ENCODE peak calls at places on chromosomes 11 and 22, in ten cellular contexts. M, P, F, W, U, O, G, V, N and T are unnamed samples.

GRCh38 chr22:25757686-25758085 is 15.7 kb downstream of the MYO18B start:
- DNase-seq in V (no peak), P (no peak), M (peak), O (no peak), F (no peak), N (no peak), U (no peak), G (no peak), W (no peak), T (no peak)

GRCh38 chr11:76293189-76293631 is 86.9 kb upstream of the WNT11 start:
- DNase-seq in M (no peak), N (no peak), P (no peak), F (no peak), U (no peak), W (no peak), V (no peak), O (no peak), G (no peak), T (no peak)

GRCh38 chr11:20158597-20159257 is 1.5 kb downstream of the DBX1 start:
- DNase-seq in G (peak), P (peak), O (peak), F (no peak), U (no peak), M (peak), V (no peak), W (peak), N (no peak), T (no peak)

GRCh38 chr11:94879006-94879405 is 94.3 kb downstream of the CWC15 start:
- DNase-seq in V (no peak), U (no peak), W (no peak), N (no peak), G (no peak), P (no peak), F (no peak), M (no peak), O (no peak), T (no peak)

GRCh38 chr22:46149998-46150549 is at the start of gene PPARA:
- DNase-seq in W (peak), G (peak), F (no peak), N (peak), P (peak), O (peak), M (peak), U (peak), V (peak), T (peak)

GRCh38 chr22:19497245-19497644 is 17.5 kb downstream of the CDC45 start:
- DNase-seq in M (peak), N (no peak), U (no peak), O (no peak), G (no peak), W (no peak), F (no peak), P (no peak), V (peak), T (no peak)

GRCh38 chr11:129643031-129643721 is 172.5 kb upstream of the TMEM45B start:
- DNase-seq in G (peak), N (no peak), F (peak), U (no peak), M (peak), W (no peak), O (no peak), P (no peak), V (no peak), T (no peak)

GRCh38 chr11:72799441-72799840 is 5.6 kb upstream of the STARD10 start:
- DNase-seq in N (no peak), O (no peak), M (no peak), P (no peak), W (no peak), F (no peak), G (no peak), U (no peak), V (no peak), T (no peak)

GRCh38 chr22:32628626-32629587 is 154.3 kb downstream of the FBXO7 start:
- DNase-seq in W (no peak), F (peak), V (no peak), M (no peak), U (no peak), G (no peak), N (no peak), P (no peak), O (no peak), T (no peak)

GRCh38 chr22:38040953-38041759 is 16.0 kb upstream of the PICK1 start:
- DNase-seq in N (no peak), M (no peak), V (no peak), U (no peak), P (no peak), F (no peak), G (no peak), O (no peak), W (no peak), T (no peak)

GRCh38 chr11:12723410-12724297 is 49.4 kb downstream of the TEAD1 start:
- DNase-seq in V (no peak), O (no peak), P (peak), G (no peak), N (no peak), U (no peak), M (peak), W (no peak), F (no peak), T (peak)

GRCh38 chr11:31651822-31652221 is 142.3 kb downstream of the ELP4 start:
- DNase-seq in F (no peak), N (no peak), P (no peak), V (no peak), U (no peak), G (no peak), M (no peak), O (no peak), W (no peak), T (no peak)

GRCh38 chr11:112961751-112962747 is 829 bp downstream of the NCAM1 start:
- DNase-seq in U (no peak), N (no peak), P (no peak), V (peak), W (peak), M (no peak), F (no peak), O (peak), G (peak), T (peak)

GRCh38 chr11:15745266-15745665 is 611.1 kb downstream of the SOX6 start:
- DNase-seq in F (no peak), U (no peak), O (no peak), M (peak), P (no peak), W (no peak), N (no peak), V (no peak), G (no peak), T (no peak)

GRCh38 chr11:19938051-19938856 is 222.0 kb downstream of the DBX1 start:
- DNase-seq in P (peak), O (no peak), V (peak), F (no peak), M (peak), W (peak), N (no peak), G (peak), U (no peak), T (peak)

GRCh38 chr11:78791254-78791653 is 216.6 kb upstream of the NARS2 start:
- DNase-seq in O (no peak), P (no peak), V (no peak), U (no peak), F (peak), N (no peak), M (no peak), G (no peak), W (no peak), T (no peak)

GRCh38 chr11:67367836-67368227 is 5.6 kb downstream of the CLCF1 start:
- DNase-seq in W (no peak), O (no peak), F (no peak), G (no peak), U (no peak), N (no peak), V (peak), M (no peak), P (no peak), T (no peak)

GRCh38 chr11:36135062-36135461 is 154.2 kb downstream of the COMMD9 start:
- DNase-seq in M (no peak), F (no peak), V (no peak), W (no peak), O (no peak), U (no peak), G (no peak), N (no peak), P (no peak), T (no peak)

GRCh38 chr11:10982695-10983492 is 125.0 kb upstream of the ZBED5 start:
- DNase-seq in F (no peak), V (no peak), P (no peak), N (no peak), U (no peak), M (peak), G (no peak), W (no peak), O (no peak), T (no peak)

GRCh38 chr11:73140213-73141030 is 1.7 kb downstream of the FCHSD2 start:
- DNase-seq in P (peak), W (peak), V (peak), O (peak), N (no peak), M (peak), G (peak), F (no peak), U (no peak), T (no peak)

GRCh38 chr11:34251640-34251980 is 106.2 kb downstream of the ABTB2 start:
- DNase-seq in N (no peak), M (peak), W (no peak), U (no peak), P (no peak), G (no peak), O (no peak), F (no peak), V (no peak), T (no peak)

GRCh38 chr22:43262990-43263644 is 76.2 kb upstream of the TTLL12 start:
- DNase-seq in O (no peak), F (no peak), G (peak), P (no peak), V (no peak), M (peak), W (peak), N (no peak), U (no peak), T (peak)

GRCh38 chr11:28566643-28567042 is 458.5 kb downstream of the METTL15 start:
- DNase-seq in U (no peak), P (peak), G (no peak), N (no peak), O (peak), F (peak), W (peak), V (no peak), M (peak), T (peak)

GRCh38 chr11:7251836-7252682 is at the start of gene SYT9:
- DNase-seq in W (peak), U (no peak), N (peak), F (no peak), M (peak), G (no peak), P (peak), V (no peak), O (peak), T (no peak)

GRCh38 chr22:22213231-22213630 is 31.4 kb upstream of the VPREB1 start:
- DNase-seq in F (no peak), P (no peak), O (no peak), U (no peak), W (no peak), M (no peak), N (no peak), V (no peak), G (no peak), T (no peak)

GRCh38 chr11:114478768-114479167 is 39.5 kb downstream of the REXO2 start:
- DNase-seq in N (no peak), U (no peak), W (no peak), F (no peak), G (no peak), M (peak), P (peak), V (no peak), O (no peak), T (no peak)

GRCh38 chr11:73995247-73995646 is 12.6 kb upstream of the UCP2 start:
- DNase-seq in M (no peak), W (no peak), N (no peak), P (no peak), V (no peak), G (peak), O (no peak), F (no peak), U (no peak), T (peak)

GRCh38 chr11:32118025-32118974 is 27.4 kb downstream of the RCN1 start:
- DNase-seq in O (no peak), G (peak), W (no peak), M (peak), F (peak), P (no peak), U (no peak), N (no peak), V (no peak), T (no peak)

GRCh38 chr11:68166969-68167368 is 45.8 kb upstream of the CHKA start:
- DNase-seq in F (no peak), O (no peak), W (no peak), N (no peak), M (no peak), U (no peak), G (no peak), V (no peak), P (no peak), T (no peak)

GRCh38 chr11:94750319-94751215 is 17.6 kb upstream of the AMOTL1 start:
- DNase-seq in N (no peak), G (no peak), W (peak), V (no peak), U (no peak), O (no peak), M (peak), F (no peak), P (no peak), T (no peak)

GRCh38 chr22:22060200-22061084 is 77.9 kb upstream of the TOP3B start:
- DNase-seq in N (peak), O (peak), G (peak), U (peak), F (no peak), W (peak), M (peak), P (peak), V (no peak), T (peak)